ENCODE peak calls at places on chromosomes 3 and 15, in seven cellular contexts. E, C, U, O, P, X and V are unnamed samples.

GRCh38 chr3:16728762-16729745 is 123.8 kb upstream of the DAZL start:
- DNase-seq in X (no peak), C (no peak), U (peak), P (peak), O (no peak), E (no peak), V (no peak)

GRCh38 chr3:101249512-101249911 is 70.9 kb downstream of the IMPG2 start:
- DNase-seq in O (no peak), C (no peak), E (no peak), X (no peak), U (no peak), P (no peak), V (no peak)

GRCh38 chr3:196198771-196199753 is 12.1 kb downstream of the ZDHHC19 start:
- DNase-seq in U (peak), O (no peak), E (no peak), C (no peak), P (no peak), X (no peak), V (no peak)

GRCh38 chr3:56291953-56292352 is 176.3 kb downstream of the ERC2 start:
- DNase-seq in U (peak), X (no peak), P (peak), O (no peak), E (no peak), C (peak), V (no peak)

GRCh38 chr3:195441476-195441970 is 1.3 kb downstream of the ACAP2 start:
- DNase-seq in P (no peak), O (no peak), C (no peak), U (no peak), E (no peak), X (no peak), V (no peak)

GRCh38 chr3:56985460-56986327 is 74.8 kb upstream of the SPATA12 start:
- DNase-seq in O (no peak), U (no peak), P (peak), C (no peak), X (no peak), E (no peak), V (no peak)

GRCh38 chr15:101170568-101171350 is 81.1 kb downstream of the CHSY1 start:
- DNase-seq in C (no peak), U (peak), E (no peak), X (no peak), P (peak), O (no peak), V (peak)

GRCh38 chr3:171257251-171258179 is 202.7 kb downstream of the TNIK start:
- DNase-seq in E (no peak), X (no peak), O (no peak), C (no peak), U (no peak), P (peak), V (no peak)

GRCh38 chr3:29275309-29275708 is 5.6 kb upstream of the RBMS3 start:
- DNase-seq in O (no peak), C (no peak), U (no peak), P (peak), E (no peak), X (no peak), V (peak)

GRCh38 chr3:107765524-107765923 is 242.8 kb downstream of the BBX start:
- DNase-seq in X (no peak), P (no peak), E (no peak), O (no peak), C (no peak), U (no peak), V (no peak)

GRCh38 chr15:51624022-51624421 is 1.5 kb upstream of the DMXL2 start:
- DNase-seq in P (no peak), C (no peak), U (no peak), E (no peak), X (no peak), O (no peak), V (no peak)

GRCh38 chr3:179961081-179962078 is 75.4 kb downstream of the PEX5L start:
- DNase-seq in E (no peak), O (no peak), P (no peak), X (peak), U (no peak), C (no peak), V (no peak)

GRCh38 chr15:95734422-95735316 is 595.8 kb upstream of the NR2F2 start:
- DNase-seq in C (peak), U (peak), E (no peak), X (no peak), O (no peak), P (peak), V (no peak)

GRCh38 chr3:46396129-46396528 is 10.7 kb downstream of the CCR5AS start:
- DNase-seq in P (no peak), X (no peak), E (no peak), U (no peak), C (no peak), O (no peak), V (no peak)

GRCh38 chr3:160886421-160886820 is 130.4 kb downstream of the PPM1L start:
- DNase-seq in U (no peak), C (no peak), E (no peak), P (no peak), X (no peak), O (no peak), V (no peak)

GRCh38 chr15:76057332-76058000 is 2.3 kb upstream of the TMEM266 start:
- DNase-seq in C (no peak), P (no peak), U (peak), O (no peak), X (peak), E (no peak), V (no peak)

GRCh38 chr3:64214002-64214696 is 11.1 kb downstream of the PRICKLE2 start:
- DNase-seq in X (no peak), P (peak), C (peak), U (peak), E (no peak), O (no peak), V (peak)